ENCODE peak calls at places on chromosomes 2 and 18, in four cellular contexts. One of them, this sample, is unnamed.

GRCh38 chr2:232988444-232988843 is 24.6 kb downstream of the NGEF start:
- DNase-seq in choroid plexus epithelial cell: peak; percentile 95
- DNase-seq in heart left ventricle: no peak
- DNase-seq in K562: peak; percentile 18
- DNase-seq in this sample: peak; percentile 72

GRCh38 chr2:238241970-238242369 is 2.1 kb upstream of the HES6 start:
- DNase-seq in choroid plexus epithelial cell: no peak
- DNase-seq in heart left ventricle: no peak
- DNase-seq in K562: no peak
- DNase-seq in this sample: no peak

GRCh38 chr2:46171441-46171953 is 125.7 kb upstream of the EPAS1 start:
- DNase-seq in choroid plexus epithelial cell: peak; percentile 92
- DNase-seq in heart left ventricle: no peak
- DNase-seq in K562: peak; percentile 11
- DNase-seq in this sample: no peak

GRCh38 chr2:217713395-217714267 is 289.2 kb downstream of the TNS1 start:
- DNase-seq in choroid plexus epithelial cell: peak; percentile 78
- DNase-seq in heart left ventricle: peak; percentile 77
- DNase-seq in K562: peak; percentile 57
- DNase-seq in this sample: peak; percentile 85

GRCh38 chr2:181779288-181779871 is 99.1 kb upstream of the NEUROD1 start:
- DNase-seq in choroid plexus epithelial cell: peak; percentile 57
- DNase-seq in heart left ventricle: no peak
- DNase-seq in K562: no peak
- DNase-seq in this sample: no peak

GRCh38 chr2:68426885-68427579 is 40.1 kb downstream of the FBXO48 start:
- DNase-seq in choroid plexus epithelial cell: peak; percentile 89
- DNase-seq in heart left ventricle: no peak
- DNase-seq in K562: no peak
- DNase-seq in this sample: no peak

GRCh38 chr18:67359868-67360838 is 156.4 kb downstream of the DSEL start:
- DNase-seq in choroid plexus epithelial cell: peak; percentile 97
- DNase-seq in heart left ventricle: peak; percentile 32
- DNase-seq in K562: peak; percentile 24
- DNase-seq in this sample: no peak

GRCh38 chr18:61612517-61612916 is 279.3 kb downstream of the CDH20 start:
- DNase-seq in choroid plexus epithelial cell: peak; percentile 44
- DNase-seq in heart left ventricle: no peak
- DNase-seq in K562: no peak
- DNase-seq in this sample: no peak

GRCh38 chr2:225104971-225105370 is 62.7 kb upstream of the DOCK10 start:
- DNase-seq in choroid plexus epithelial cell: no peak
- DNase-seq in heart left ventricle: no peak
- DNase-seq in K562: no peak
- DNase-seq in this sample: no peak

GRCh38 chr2:20576598-20577115 is 74.2 kb downstream of the HS1BP3 start:
- DNase-seq in choroid plexus epithelial cell: peak; percentile 38
- DNase-seq in heart left ventricle: no peak
- DNase-seq in K562: peak; percentile 52
- DNase-seq in this sample: no peak

This sample was measured in aorta.